ENCODE peak calls at places on chromosome 16, in seven cellular contexts. H is astrocyte of the spinal cord, U is HL-60, S is mucosa of descending colon, O is ascending aorta, T is IMR-90, W is coronary artery. Z is an unnamed sample.

GRCh38 chr16:84532855-84533486 is 28.5 kb upstream of the MEAK7 start:
- DNase-seq in H (no peak), U (no peak), S (no peak), O (no peak), T (no peak), W (no peak), Z (no peak)

GRCh38 chr16:75236232-75236631 is 15.2 kb downstream of the BCAR1 start:
- DNase-seq in H (no peak), U (no peak), S (no peak), O (no peak), T (no peak), W (no peak), Z (no peak)

GRCh38 chr16:55401036-55401435 is 77.0 kb downstream of the IRX6 start:
- DNase-seq in H (no peak), U (no peak), S (no peak), O (no peak), T (no peak), W (no peak), Z (no peak)

GRCh38 chr16:65933703-65934102 is 432.8 kb upstream of the CDH5 start:
- DNase-seq in H (no peak), U (no peak), S (no peak), O (no peak), T (no peak), W (no peak), Z (no peak)

GRCh38 chr16:4309833-4310266 is 6.0 kb upstream of the GLIS2 start:
- DNase-seq in H (peak; percentile 89), U (peak; percentile 57), S (no peak), O (peak; percentile 84), T (peak; percentile 93), W (no peak), Z (peak; percentile 72)

GRCh38 chr16:70769761-70770160 is 31.2 kb downstream of the VAC14 start:
- DNase-seq in H (no peak), U (no peak), S (no peak), O (no peak), T (no peak), W (no peak), Z (no peak)

GRCh38 chr16:88639231-88640038 is 1.1 kb downstream of the IL17C start:
- DNase-seq in H (no peak), U (no peak), S (peak; percentile 86), O (no peak), T (no peak), W (no peak), Z (no peak)

GRCh38 chr16:88828711-88829110 is 17.0 kb upstream of the APRT start:
- DNase-seq in H (no peak), U (no peak), S (no peak), O (no peak), T (no peak), W (no peak), Z (no peak)

GRCh38 chr16:15575293-15576049 is 67.5 kb downstream of the MARF1 start:
- DNase-seq in H (no peak), U (no peak), S (no peak), O (no peak), T (no peak), W (no peak), Z (no peak)

GRCh38 chr16:1964046-1964505 is 550 bp downstream of the RPS2 start:
- DNase-seq in H (no peak), U (peak; percentile 48), S (no peak), O (no peak), T (no peak), W (no peak), Z (no peak)
- TF ChIP-seq CTCF in H (no peak), U (no peak), S (no peak), O (no peak), T (peak; percentile 3), W (no peak), Z (peak; percentile 3)

GRCh38 chr16:64416232-64417010 is 705.4 kb downstream of the CDH11 start:
- DNase-seq in H (peak; percentile 85), U (no peak), S (no peak), O (no peak), T (peak; percentile 43), W (no peak), Z (peak; percentile 67)
- H3K4me3 ChIP-seq in H (peak overlapping the region; percentile 12), U (no peak overlapping the region), S (no peak overlapping the region), O (peak overlapping the region; percentile 31), T (peak overlapping the region; percentile 33), W (peak overlapping the region; percentile 36), Z (peak overlapping the region; percentile 26)

GRCh38 chr16:58040945-58041627 is 15.5 kb downstream of the MMP15 start:
- DNase-seq in H (no peak), U (no peak), S (no peak), O (no peak), T (no peak), W (no peak), Z (no peak)
- TF ChIP-seq CTCF in H (no peak), U (no peak), S (no peak), O (no peak), T (no peak), W (no peak), Z (no peak)

GRCh38 chr16:684961-685696 is 995 bp upstream of the JMJD8 start:
- DNase-seq in H (no peak), U (peak; percentile 90), S (peak; percentile 79), O (no peak), T (no peak), W (no peak), Z (no peak)
- H3K4me3 ChIP-seq in H (no peak overlapping the region), U (peak overlapping the region; percentile 47), S (no peak overlapping the region), O (no peak overlapping the region), T (no peak overlapping the region), W (peak overlapping the region; percentile 98), Z (no peak overlapping the region)

DNA sequence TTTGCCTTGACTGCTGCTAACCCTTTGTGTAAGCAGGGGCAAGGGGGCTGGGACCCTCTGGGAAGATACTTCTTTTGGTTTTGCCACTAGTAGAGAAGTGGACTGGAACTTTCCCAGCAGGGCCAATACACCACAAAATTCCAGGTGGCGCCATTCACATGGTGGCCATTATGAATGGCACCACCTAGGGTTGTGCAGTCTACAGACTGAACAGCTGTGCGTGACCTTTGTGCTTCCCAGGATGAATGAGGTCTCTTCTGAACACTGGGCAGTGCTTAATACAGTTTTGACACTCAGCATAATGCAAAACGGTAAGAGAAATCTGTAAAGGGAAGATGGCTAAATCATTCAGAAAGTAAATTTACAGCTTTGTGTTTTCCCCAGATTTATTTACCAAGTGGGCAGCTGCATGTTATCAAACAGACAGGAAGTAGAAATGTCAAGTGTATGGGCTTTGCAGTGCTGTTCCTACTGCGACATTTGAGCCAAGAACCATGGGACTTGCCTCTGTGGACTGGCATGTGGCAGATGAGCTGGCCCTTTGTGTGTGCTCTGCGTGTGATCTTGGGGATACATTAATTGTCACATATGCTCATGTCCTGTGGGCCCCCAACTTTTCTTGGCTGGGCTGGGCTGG is 9.2 kb downstream of the SYT17 start:
- DNase-seq in H (no peak), U (no peak), S (no peak), O (no peak), T (no peak), W (no peak), Z (no peak)
- TF ChIP-seq CTCF in H (no peak), U (no peak), S (no peak), O (no peak), T (no peak), W (no peak), Z (no peak)